ENCODE peak calls at places on chromosomes 4 and X, in ten cellular contexts. V is choroid plexus epithelial cell, R is T-helper 1 cell, H is ELR, S is activated T-helper 1 cell treated with Interleukin-2 at 50 U/mL for 16 hours, W is AG10803, M is stomach, U is fibroblast of the aortic adventitia, Y is right atrium auricular region, J is NT2/D1. T is an unnamed sample.

GRCh38 chrX:49862093-49862492 is 17.2 kb upstream of the USP27X start:
- DNase-seq in V (no peak), R (no peak), H (no peak), S (no peak), W (no peak), M (no peak), U (no peak), Y (no peak), J (no peak), T (no peak)

GRCh38 chr4:32215277-32215676 is 1495.1 kb downstream of the PCDH7 start:
- DNase-seq in V (no peak), R (no peak), H (no peak), S (no peak), W (no peak), M (no peak), U (no peak), Y (no peak), J (no peak), T (no peak)

GRCh38 chr4:117134386-117134785 is 49.0 kb upstream of the TRAM1L1 start:
- DNase-seq in V (peak), R (no peak), H (peak), S (no peak), W (peak), M (no peak), U (peak), Y (no peak), J (peak), T (peak)

GRCh38 chrX:1093112-1093511 is 119.3 kb downstream of the CRLF2 start:
- DNase-seq in V (no peak), R (no peak), H (no peak), S (peak), W (no peak), M (no peak), U (no peak), Y (no peak), J (no peak), T (no peak)

GRCh38 chr4:155639674-155640529 is 26.7 kb upstream of the GUCY1A1 start:
- DNase-seq in V (peak), R (no peak), H (no peak), S (no peak), W (no peak), M (no peak), U (no peak), Y (no peak), J (no peak), T (no peak)

GRCh38 chr4:129140521-129140920 is 44.6 kb downstream of the C4orf33 start:
- DNase-seq in V (peak), R (no peak), H (peak), S (no peak), W (no peak), M (no peak), U (peak), Y (no peak), J (no peak), T (no peak)

GRCh38 chrX:106802063-106802387 is 448 bp upstream of the TBC1D8B start:
- DNase-seq in V (no peak), R (no peak), H (peak), S (no peak), W (no peak), M (no peak), U (no peak), Y (no peak), J (no peak), T (peak)

GRCh38 chr4:187128971-187129370 is 405.3 kb upstream of the FAT1 start:
- DNase-seq in V (peak), R (no peak), H (peak), S (no peak), W (peak), M (no peak), U (no peak), Y (no peak), J (no peak), T (no peak)

GRCh38 chrX:153638041-153638371 is 9.0 kb upstream of the DUSP9 start:
- DNase-seq in V (no peak), R (no peak), H (no peak), S (no peak), W (no peak), M (no peak), U (no peak), Y (no peak), J (no peak), T (no peak)

GRCh38 chrX:110418220-110418856 is 59.7 kb downstream of the RTL9 start:
- DNase-seq in V (peak), R (no peak), H (peak), S (no peak), W (peak), M (peak), U (peak), Y (no peak), J (no peak), T (no peak)

GRCh38 chr4:108130955-108131354 is 37.8 kb downstream of the LEF1 start:
- DNase-seq in V (peak), R (no peak), H (no peak), S (no peak), W (no peak), M (no peak), U (no peak), Y (no peak), J (no peak), T (no peak)

GRCh38 chrX:139932077-139932900 is 564 bp downstream of the ATP11C start:
- DNase-seq in V (peak), R (peak), H (peak), S (peak), W (peak), M (peak), U (no peak), Y (no peak), J (no peak), T (no peak)

GRCh38 chr4:76377922-76378321 is 43.0 kb downstream of the CCDC158 start:
- DNase-seq in V (peak), R (no peak), H (peak), S (peak), W (peak), M (peak), U (peak), Y (no peak), J (no peak), T (no peak)

GRCh38 chrX:139204903-139205667 is 325.5 kb upstream of the F9 start:
- DNase-seq in V (no peak), R (no peak), H (peak), S (no peak), W (peak), M (peak), U (peak), Y (no peak), J (peak), T (no peak)

GRCh38 chr4:156362581-156362980 is 408.9 kb upstream of the CTSO start:
- DNase-seq in V (peak), R (no peak), H (peak), S (no peak), W (peak), M (no peak), U (peak), Y (no peak), J (no peak), T (no peak)

GRCh38 chrX:9539611-9540387 is 74.9 kb downstream of the TBL1X start:
- DNase-seq in V (no peak), R (no peak), H (no peak), S (no peak), W (no peak), M (peak), U (no peak), Y (no peak), J (no peak), T (peak)